ENCODE peak calls at places on chromosomes 4 and X, in seven cellular contexts. V, K, E, T, M, C and R are unnamed samples.

GRCh38 chr4:161577604-161578301 is 586.0 kb downstream of the FSTL5 start:
- DNase-seq in V (no peak), K (no peak), E (no peak), T (no peak), M (peak), C (no peak), R (no peak)

GRCh38 chrX:45295587-45295986 is 94.9 kb upstream of the DIPK2B start:
- DNase-seq in V (no peak), K (no peak), E (no peak), T (peak), M (peak), C (peak), R (no peak)

GRCh38 chrX:10966057-10966456 is 145.1 kb upstream of the HCCS start:
- DNase-seq in V (no peak), K (no peak), E (no peak), T (no peak), M (no peak), C (peak), R (no peak)

GRCh38 chr4:40305329-40306193 is 29.6 kb upstream of the CHRNA9 start:
- DNase-seq in V (no peak), K (no peak), E (no peak), T (no peak), M (no peak), C (no peak), R (no peak)

GRCh38 chrX:78886550-78886949 is 58.6 kb upstream of the P2RY10 start:
- DNase-seq in V (no peak), K (no peak), E (no peak), T (no peak), M (peak), C (no peak), R (no peak)

GRCh38 chr4:118823471-118823870 is 12.5 kb downstream of the SEC24D start:
- DNase-seq in V (no peak), K (no peak), E (no peak), T (peak), M (peak), C (no peak), R (no peak)

GRCh38 chrX:30373479-30373878 is 64.3 kb upstream of the NR0B1 start:
- DNase-seq in V (no peak), K (no peak), E (no peak), T (no peak), M (no peak), C (no peak), R (no peak)

GRCh38 chrX:69077895-69078455 is 87.3 kb downstream of the PJA1 start:
- DNase-seq in V (no peak), K (no peak), E (no peak), T (no peak), M (no peak), C (no peak), R (no peak)

GRCh38 chr4:78099058-78099457 is 41.9 kb downstream of the FRAS1 start:
- DNase-seq in V (no peak), K (no peak), E (no peak), T (no peak), M (no peak), C (no peak), R (no peak)

GRCh38 chr4:153122855-153123254 is 81.4 kb upstream of the TRIM2 start:
- DNase-seq in V (no peak), K (no peak), E (no peak), T (no peak), M (no peak), C (no peak), R (no peak)

GRCh38 chrX:32741910-32742309 is 469.4 kb downstream of the DMD start:
- DNase-seq in V (no peak), K (no peak), E (no peak), T (no peak), M (no peak), C (no peak), R (no peak)

GRCh38 chrX:111164728-111165127 is 68.7 kb downstream of the PAK3 start:
- DNase-seq in V (no peak), K (no peak), E (no peak), T (no peak), M (peak), C (no peak), R (no peak)

GRCh38 chrX:15594371-15594770 is 6.4 kb downstream of the ACE2 start:
- DNase-seq in V (no peak), K (no peak), E (no peak), T (no peak), M (peak), C (no peak), R (no peak)

GRCh38 chrX:9416562-9417319 is 48.1 kb upstream of the TBL1X start:
- DNase-seq in V (no peak), K (no peak), E (no peak), T (no peak), M (peak), C (no peak), R (no peak)

GRCh38 chr4:170242471-170242870 is 152.7 kb upstream of the AADAT start:
- DNase-seq in V (no peak), K (no peak), E (no peak), T (no peak), M (no peak), C (no peak), R (no peak)

GRCh38 chr4:124650614-124651013 is 61.9 kb downstream of the ANKRD50 start:
- DNase-seq in V (no peak), K (no peak), E (no peak), T (no peak), M (no peak), C (no peak), R (no peak)

GRCh38 chrX:4435905-4436304 is 722.5 kb upstream of the PRKX start:
- DNase-seq in V (no peak), K (no peak), E (no peak), T (no peak), M (no peak), C (no peak), R (no peak)

GRCh38 chr4:33825685-33826084 is 2418.6 kb downstream of the ARAP2 start:
- DNase-seq in V (no peak), K (no peak), E (no peak), T (no peak), M (no peak), C (no peak), R (no peak)

GRCh38 chrX:41481264-41482109 is 34.3 kb downstream of the NYX start:
- DNase-seq in V (no peak), K (no peak), E (no peak), T (peak), M (peak), C (peak), R (no peak)

GRCh38 chr4:142128529-142128928 is 492.1 kb downstream of the IL15 start:
- DNase-seq in V (no peak), K (no peak), E (no peak), T (no peak), M (no peak), C (no peak), R (no peak)

GRCh38 chrX:19723427-19723826 is 164.0 kb downstream of the SH3KBP1 start:
- DNase-seq in V (no peak), K (no peak), E (no peak), T (no peak), M (no peak), C (no peak), R (no peak)

GRCh38 chr4:1047976-1048780 is 36.8 kb downstream of the FGFRL1 start:
- DNase-seq in V (no peak), K (peak), E (no peak), T (no peak), M (no peak), C (no peak), R (no peak)

GRCh38 chr4:133594246-133595207 is 445.4 kb downstream of the PCDH10 start:
- DNase-seq in V (no peak), K (no peak), E (no peak), T (no peak), M (peak), C (no peak), R (no peak)

GRCh38 chrX:53882331-53882730 is 161.9 kb downstream of the PHF8 start:
- DNase-seq in V (no peak), K (no peak), E (no peak), T (no peak), M (peak), C (peak), R (no peak)

GRCh38 chrX:39869846-39870601 is 227.7 kb downstream of the BCOR start:
- DNase-seq in V (no peak), K (no peak), E (peak), T (no peak), M (peak), C (no peak), R (no peak)

GRCh38 chr4:101599620-101600019 is 190.9 kb upstream of the BANK1 start:
- DNase-seq in V (no peak), K (no peak), E (no peak), T (no peak), M (peak), C (no peak), R (no peak)

GRCh38 chrX:9102956-9103355 is 69.0 kb upstream of the FAM9B start:
- DNase-seq in V (no peak), K (no peak), E (no peak), T (no peak), M (no peak), C (no peak), R (no peak)

GRCh38 chr4:133149932-133150642 is 993 bp downstream of the PCDH10 start:
- DNase-seq in V (no peak), K (no peak), E (no peak), T (no peak), M (no peak), C (no peak), R (no peak)

GRCh38 chr4:135508006-135508714 is 1306.6 kb upstream of the PABPC4L start:
- DNase-seq in V (no peak), K (no peak), E (no peak), T (peak), M (peak), C (no peak), R (no peak)

GRCh38 chr4:8343967-8344331 is 74.4 kb downstream of the HTRA3 start:
- DNase-seq in V (no peak), K (no peak), E (no peak), T (no peak), M (no peak), C (no peak), R (no peak)
- H3K27ac ChIP-seq in V (no peak), K (no peak), E (no peak), T (no peak), M (no peak), C (no peak), R (no peak)

DNA sequence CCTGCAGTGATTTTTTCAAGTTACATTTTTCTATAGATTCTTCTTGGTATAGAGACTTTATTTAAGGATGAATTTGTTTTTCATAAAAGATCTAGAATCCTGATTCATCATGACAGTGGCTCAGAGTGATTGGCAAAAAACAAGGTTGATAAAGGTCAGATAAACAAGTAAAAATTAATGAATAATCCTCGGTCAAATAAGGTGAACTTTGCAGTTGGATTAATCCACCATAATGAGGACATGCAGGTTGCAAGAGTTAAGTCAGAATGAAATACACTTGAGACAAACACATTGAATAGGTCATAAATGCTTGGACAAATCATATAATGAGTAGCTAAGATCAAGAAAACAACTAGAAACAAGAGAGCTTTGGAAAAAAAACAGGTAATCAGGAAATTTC is 22.9 kb upstream of the UGT2B7 start:
- DNase-seq in V (no peak), K (no peak), E (no peak), T (no peak), M (no peak), C (no peak), R (no peak)
- H3K27ac ChIP-seq in V (no peak), K (no peak), E (no peak), T (no peak), M (no peak), C (no peak), R (no peak)

GRCh38 chr4:68904786-68905185 is 46.8 kb downstream of the UGT2A3 start:
- DNase-seq in V (no peak), K (no peak), E (no peak), T (no peak), M (peak), C (peak), R (no peak)
- H3K27ac ChIP-seq in V (no peak), K (no peak), E (no peak), T (no peak), M (no peak), C (peak), R (no peak)

GRCh38 chr4:20026456-20026855 is 225.2 kb upstream of the SLIT2 start:
- DNase-seq in V (no peak), K (no peak), E (no peak), T (no peak), M (no peak), C (no peak), R (no peak)

GRCh38 chr4:20030108-20030507 is 221.6 kb upstream of the SLIT2 start:
- DNase-seq in V (no peak), K (no peak), E (no peak), T (no peak), M (no peak), C (no peak), R (no peak)

DNA sequence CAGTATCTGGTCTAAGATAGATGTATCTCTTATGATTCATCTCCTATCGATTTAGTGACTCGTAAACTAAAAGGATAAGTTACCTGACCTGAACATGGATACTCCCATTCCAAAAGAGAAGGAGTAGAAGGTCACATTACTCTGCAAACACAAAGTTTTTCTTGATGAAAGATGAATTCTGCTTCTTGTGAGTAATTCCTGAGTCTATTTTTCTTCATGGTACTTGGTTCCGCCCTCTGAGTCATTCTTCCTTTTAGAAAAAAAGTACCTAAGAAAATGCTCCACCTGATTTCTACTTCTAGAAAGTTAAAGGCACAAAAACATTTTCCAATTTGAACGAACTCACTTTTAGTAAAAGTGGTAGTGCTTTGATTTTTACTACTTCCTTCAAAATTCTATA is 223.0 kb upstream of the SLIT2 start:
- DNase-seq in V (no peak), K (no peak), E (no peak), T (peak), M (peak), C (no peak), R (no peak)
- H3K27ac ChIP-seq in V (no peak), K (no peak), E (no peak), T (no peak), M (peak), C (no peak), R (no peak)

GRCh38 chr4:36255575-36255974 is 11.3 kb upstream of the ARAP2 start:
- DNase-seq in V (no peak), K (no peak), E (peak), T (no peak), M (no peak), C (no peak), R (no peak)
- H3K27ac ChIP-seq in V (no peak), K (no peak), E (peak), T (no peak), M (no peak), C (no peak), R (peak)

GRCh38 chr4:113760094-113760851 is 1.3 kb downstream of the CAMK2D start:
- DNase-seq in V (peak), K (peak), E (no peak), T (no peak), M (peak), C (no peak), R (peak)
- H3K27ac ChIP-seq in V (peak), K (peak), E (peak), T (peak), M (peak), C (peak), R (peak)

DNA sequence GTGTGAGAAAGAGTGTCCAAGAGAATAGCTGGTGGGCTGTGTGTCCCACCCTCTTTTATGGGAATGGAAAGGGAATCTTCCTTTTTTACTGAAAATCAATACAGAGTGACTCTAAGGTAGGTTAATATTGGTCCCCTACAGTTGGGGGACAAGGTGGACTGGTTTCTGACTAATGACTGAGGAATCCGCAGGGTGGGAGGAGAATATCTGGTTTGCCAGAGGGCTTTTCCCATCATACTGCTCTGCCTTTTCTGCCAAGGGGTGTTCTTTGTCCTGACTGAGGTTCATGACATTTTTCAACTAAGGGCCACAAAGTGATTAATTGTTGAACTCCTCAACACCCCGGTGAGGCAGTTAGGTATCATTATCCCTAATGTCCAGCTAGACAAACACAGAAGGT is 261.6 kb downstream of the SPATA18 start:
- DNase-seq in V (no peak), K (no peak), E (no peak), T (peak), M (peak), C (no peak), R (no peak)
- H3K27ac ChIP-seq in V (no peak), K (no peak), E (no peak), T (peak), M (peak), C (no peak), R (no peak)

DNA sequence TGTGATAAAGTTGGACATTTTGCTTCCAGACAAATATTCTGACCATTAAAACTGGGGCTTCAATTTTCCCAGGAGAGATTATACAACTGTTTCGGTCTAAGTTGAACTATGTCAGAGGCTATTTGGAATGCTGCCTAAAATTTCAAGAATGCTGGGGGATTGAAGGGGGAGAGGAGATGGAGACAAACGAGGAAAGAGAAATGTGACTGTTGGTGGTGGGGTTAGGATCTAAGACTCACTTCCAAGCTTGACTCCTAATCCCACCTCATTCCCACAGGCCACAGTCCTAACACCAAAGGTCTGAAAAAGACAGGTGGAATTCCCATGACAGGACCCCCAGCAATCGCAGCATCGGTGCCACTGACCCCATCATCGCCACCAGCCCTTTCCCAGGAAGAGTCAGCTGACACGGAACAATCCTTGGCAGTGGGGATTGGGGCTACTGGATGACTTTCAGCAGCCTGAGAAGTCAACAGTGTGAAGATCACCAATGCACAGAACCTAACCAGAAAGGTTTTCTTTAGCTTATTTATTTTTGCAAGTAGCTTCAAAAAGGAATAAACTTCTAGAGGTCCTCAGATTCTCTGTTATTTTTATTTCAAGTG is 74.0 kb upstream of the PRSS48 start:
- DNase-seq in V (no peak), K (no peak), E (no peak), T (no peak), M (no peak), C (no peak), R (peak)
- H3K27ac ChIP-seq in V (peak), K (peak), E (no peak), T (no peak), M (no peak), C (peak), R (peak)

DNA sequence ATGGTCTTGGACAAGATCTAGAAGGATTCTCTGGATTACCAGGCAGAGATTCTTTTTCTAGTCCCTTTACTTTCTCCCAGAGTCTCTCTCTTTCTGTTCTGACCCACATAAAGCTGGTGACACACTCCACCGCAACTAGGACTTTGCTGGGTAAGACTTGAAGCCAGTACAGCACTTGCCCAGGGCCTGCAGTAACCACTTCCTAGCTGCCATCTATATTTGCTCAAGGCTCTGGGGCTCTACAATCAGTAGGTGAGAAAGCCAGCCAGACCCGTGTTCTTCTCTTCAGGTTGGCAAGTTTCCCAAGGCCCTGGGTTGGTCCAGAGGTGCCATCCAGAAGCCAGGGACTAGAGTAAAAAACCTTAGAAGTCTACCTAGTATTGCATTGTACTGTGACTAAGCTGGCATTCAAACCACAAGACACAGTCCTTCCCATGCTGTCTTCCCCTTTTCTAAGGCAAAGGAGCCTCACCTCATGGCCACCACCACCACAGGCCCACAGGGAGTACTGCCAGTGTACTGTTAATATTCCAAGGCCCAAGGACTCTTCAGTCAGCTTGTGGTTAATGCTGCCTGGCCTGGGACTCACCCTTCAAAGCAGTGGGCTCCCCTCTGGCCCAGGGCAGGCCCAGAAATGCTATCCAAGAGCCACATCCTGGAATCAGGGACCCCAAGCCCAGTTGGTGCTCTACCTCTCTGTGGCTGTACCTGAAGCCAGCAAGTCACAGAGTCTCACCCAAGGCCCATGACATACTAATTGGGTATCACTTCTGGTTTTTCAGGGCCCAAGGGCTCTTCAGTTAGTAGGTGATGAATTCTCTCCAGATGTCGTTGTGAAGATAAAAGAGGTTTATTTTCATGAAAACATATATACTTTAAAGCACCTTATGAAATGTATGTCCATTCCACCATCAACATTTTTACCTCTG is 54.7 kb downstream of the CD38 start:
- DNase-seq in V (no peak), K (no peak), E (no peak), T (no peak), M (no peak), C (no peak), R (no peak)
- H3K27ac ChIP-seq in V (peak), K (no peak), E (no peak), T (no peak), M (no peak), C (no peak), R (no peak)

DNA sequence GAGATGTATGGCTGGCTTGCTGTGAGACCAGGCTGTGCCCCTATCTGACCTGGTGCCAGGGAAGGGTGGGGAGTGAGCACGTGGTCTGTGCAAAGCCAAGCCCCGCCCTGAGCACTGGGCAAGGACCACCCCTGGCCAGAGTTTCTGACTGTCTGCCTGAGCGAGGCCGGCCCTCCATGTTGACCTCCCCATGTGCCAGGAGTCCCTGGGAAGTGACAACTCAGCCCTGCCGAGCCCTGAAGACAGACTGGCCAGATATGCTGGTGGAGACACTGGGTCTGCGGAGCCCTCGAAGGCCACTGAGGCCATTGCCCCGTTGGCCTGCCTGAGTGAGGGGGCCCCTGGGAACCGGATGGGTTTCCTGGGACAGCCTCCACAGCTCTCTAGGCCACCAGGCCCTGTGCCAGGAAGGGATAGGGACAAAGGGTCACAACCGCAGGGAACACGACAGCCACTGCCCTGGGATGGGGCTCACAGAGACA is 7.1 kb upstream of the BGN start:
- DNase-seq in V (no peak), K (no peak), E (no peak), T (no peak), M (no peak), C (no peak), R (no peak)
- H3K27ac ChIP-seq in V (peak), K (peak), E (no peak), T (no peak), M (no peak), C (peak), R (no peak)